ENCODE peak calls at places on chromosomes 5 and 9, in five cellular contexts. F, D, Z, C and W are unnamed samples.

GRCh38 chr9:134189167-134189474 is 24.8 kb upstream of the RNU6ATAC start:
- DNase-seq in Z (no peak), C (no peak), D (no peak), F (no peak), W (no peak)

GRCh38 chr5:143019614-143020515 is 249.7 kb downstream of the ARHGAP26 start:
- DNase-seq in D (no peak), F (no peak), C (no peak), Z (no peak), W (peak; percentile 21)

GRCh38 chr5:90408571-90409317 is 812 bp downstream of the CETN3 start:
- DNase-seq in D (no peak), F (no peak), Z (no peak), C (no peak), W (no peak)

GRCh38 chr9:99042620-99043019 is 62.3 kb upstream of the TGFBR1 start:
- DNase-seq in F (no peak), C (no peak), D (no peak), Z (no peak), W (no peak)

GRCh38 chr5:139394123-139394653 is 716 bp downstream of the PROB1 start:
- DNase-seq in F (no peak), D (no peak), Z (no peak), C (peak; percentile 62), W (no peak)

GRCh38 chr5:136638084-136638483 is 272.7 kb upstream of the TRPC7 start:
- DNase-seq in D (no peak), Z (no peak), F (peak; percentile 2), C (no peak), W (no peak)

GRCh38 chr5:157761690-157762611 is 18.4 kb downstream of the LSM11 start:
- DNase-seq in C (no peak), F (peak; percentile 42), D (no peak), Z (peak; percentile 35), W (peak; percentile 42)

GRCh38 chr5:151589878-151590570 is 1.1 kb downstream of the FAT2 start:
- DNase-seq in F (no peak), D (no peak), Z (no peak), C (no peak), W (no peak)

GRCh38 chr9:130535818-130536521 is 43.4 kb upstream of the FUBP3 start:
- DNase-seq in D (no peak), Z (no peak), F (peak; percentile 37), C (peak; percentile 27), W (no peak)

GRCh38 chr5:62326302-62326701 is 20.3 kb downstream of the KIF2A start:
- DNase-seq in D (no peak), C (no peak), Z (no peak), F (no peak), W (no peak)

GRCh38 chr9:85469041-85469440 is 272.7 kb downstream of the AGTPBP1 start:
- DNase-seq in D (no peak), F (no peak), C (no peak), Z (no peak), W (no peak)

GRCh38 chr5:95822038-95822407 is 503 bp downstream of the GLRX start:
- DNase-seq in F (no peak), D (no peak), C (peak; percentile 69), Z (no peak), W (peak; percentile 35)

GRCh38 chr9:134563397-134563796 is 78.2 kb upstream of the COL5A1 start:
- DNase-seq in Z (no peak), C (no peak), D (no peak), F (no peak), W (no peak)

GRCh38 chr5:116498478-116498877 is 76.1 kb downstream of the SEMA6A start:
- DNase-seq in F (no peak), D (no peak), Z (no peak), C (no peak), W (no peak)

DNA sequence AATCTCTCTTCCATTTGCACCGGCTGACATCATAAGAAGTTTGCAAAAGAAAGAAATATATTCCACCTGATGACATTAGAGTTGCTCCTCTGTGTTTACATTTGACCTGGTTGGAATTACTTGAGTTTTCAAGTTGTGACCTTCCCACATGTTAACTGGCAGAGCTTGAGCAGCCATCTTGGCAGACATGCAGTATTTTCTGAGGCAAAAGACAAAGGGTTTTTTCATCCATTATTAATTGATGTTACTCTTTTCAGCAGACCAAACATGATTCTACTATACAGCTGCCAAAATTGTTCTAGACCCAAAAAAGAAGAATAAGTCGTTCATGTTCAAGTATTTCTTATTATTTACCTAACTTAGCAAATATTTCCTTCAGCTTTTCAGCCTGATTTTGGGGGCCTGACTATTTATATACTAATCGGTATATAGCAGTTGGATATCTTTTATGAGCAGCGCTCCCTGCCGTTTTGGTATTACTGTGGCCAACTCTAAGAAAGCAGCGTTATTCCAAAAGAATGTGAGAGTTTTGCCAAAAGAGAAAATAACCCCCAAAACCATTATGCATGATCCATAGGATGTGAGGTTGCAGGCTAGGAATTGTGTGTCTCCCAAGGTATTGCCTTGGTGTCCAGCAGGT is 212.9 kb downstream of the PBX3 start:
- DNase-seq in C (no peak), Z (no peak), F (no peak), D (no peak), W (no peak)
- TF ChIP-seq CTCF in C (no peak), Z (no peak), F (no peak), D (no peak), W (no peak)

DNA sequence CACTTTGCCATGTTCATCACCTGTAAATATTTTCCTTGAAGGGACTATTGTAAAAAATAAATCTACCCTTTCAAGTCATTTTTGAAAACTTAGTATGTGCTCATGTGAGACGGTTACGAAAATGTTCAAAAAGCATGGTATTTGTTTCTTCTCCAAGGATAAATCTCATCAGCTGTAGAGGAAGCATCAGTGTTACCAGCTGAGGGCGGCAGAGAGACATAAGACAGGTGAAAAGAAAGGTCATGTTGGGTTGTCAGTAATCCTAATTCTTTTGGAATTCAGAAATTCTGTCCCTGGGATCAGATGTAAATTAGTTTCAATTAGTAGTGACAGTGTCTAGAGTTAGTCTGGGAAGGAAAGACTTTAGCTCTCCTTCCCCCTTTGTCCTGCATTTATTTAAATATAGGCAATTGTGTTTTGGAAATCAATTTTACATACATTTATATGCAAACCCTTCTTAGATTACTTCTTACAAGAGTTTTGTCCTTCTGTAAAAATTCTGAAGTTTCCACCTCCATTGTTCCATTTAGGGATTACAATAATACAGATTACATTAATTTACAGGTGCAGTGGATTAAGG is 791.9 kb upstream of the CDH6 start:
- DNase-seq in D (no peak), Z (no peak), C (no peak), F (no peak), W (no peak)
- TF ChIP-seq CTCF in D (no peak), Z (no peak), C (peak; percentile 61), F (no peak), W (peak; percentile 91)

GRCh38 chr5:135203593-135204036 is 169.6 kb upstream of the PITX1 start:
- DNase-seq in F (no peak), D (no peak), C (no peak), Z (no peak), W (no peak)
- TF ChIP-seq CTCF in F (peak; percentile 45), D (peak; percentile 25), C (peak; percentile 44), Z (peak; percentile 35), W (peak; percentile 44)

DNA sequence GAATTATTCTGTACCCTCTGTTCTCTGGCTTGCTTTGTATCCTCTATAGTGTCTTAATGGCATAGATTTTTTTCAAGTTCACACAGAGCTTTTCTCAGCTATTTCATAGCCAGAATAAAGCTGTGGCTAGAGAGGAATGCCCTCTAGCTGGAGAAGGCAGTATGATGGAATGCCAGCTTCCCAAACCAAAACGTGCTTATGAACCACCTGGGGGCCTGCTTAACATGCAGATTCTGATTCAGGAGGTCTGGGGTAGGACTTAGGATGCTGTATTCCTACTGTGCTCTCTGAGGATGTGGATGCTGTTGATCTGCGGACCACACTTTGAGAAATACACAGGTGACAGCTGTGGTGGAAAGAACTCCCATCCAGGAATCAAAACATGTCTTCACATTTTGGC is 49.9 kb upstream of the DPYSL3 start:
- DNase-seq in Z (no peak), F (no peak), D (no peak), C (no peak), W (no peak)
- TF ChIP-seq CTCF in Z (peak; percentile 17), F (peak; percentile 20), D (no peak), C (no peak), W (peak; percentile 6)

GRCh38 chr5:115309751-115310370 is 13.4 kb upstream of the CCDC112 start:
- DNase-seq in F (peak; percentile 13), Z (no peak), C (no peak), D (no peak), W (no peak)
- TF ChIP-seq CTCF in F (peak; percentile 38), Z (peak; percentile 33), C (peak; percentile 81), D (peak; percentile 71), W (peak; percentile 67)

GRCh38 chr5:112372543-112372942 is 46.5 kb downstream of the EPB41L4A start:
- DNase-seq in Z (no peak), D (no peak), F (no peak), C (no peak), W (no peak)
- TF ChIP-seq CTCF in Z (no peak), D (no peak), F (no peak), C (no peak), W (no peak)

GRCh38 chr5:56481147-56481997 is 248.2 kb upstream of the ANKRD55 start:
- DNase-seq in Z (no peak), D (no peak), F (no peak), C (peak; percentile 61), W (no peak)
- TF ChIP-seq CTCF in Z (peak; percentile 33), D (no peak), F (peak; percentile 12), C (peak; percentile 46), W (no peak)

GRCh38 chr9:72871685-72872084 is 81.2 kb downstream of the ALDH1A1 start:
- DNase-seq in C (no peak), F (no peak), D (no peak), Z (no peak), W (no peak)
- TF ChIP-seq CTCF in C (peak; percentile 62), F (peak; percentile 41), D (no peak), Z (no peak), W (peak; percentile 50)

DNA sequence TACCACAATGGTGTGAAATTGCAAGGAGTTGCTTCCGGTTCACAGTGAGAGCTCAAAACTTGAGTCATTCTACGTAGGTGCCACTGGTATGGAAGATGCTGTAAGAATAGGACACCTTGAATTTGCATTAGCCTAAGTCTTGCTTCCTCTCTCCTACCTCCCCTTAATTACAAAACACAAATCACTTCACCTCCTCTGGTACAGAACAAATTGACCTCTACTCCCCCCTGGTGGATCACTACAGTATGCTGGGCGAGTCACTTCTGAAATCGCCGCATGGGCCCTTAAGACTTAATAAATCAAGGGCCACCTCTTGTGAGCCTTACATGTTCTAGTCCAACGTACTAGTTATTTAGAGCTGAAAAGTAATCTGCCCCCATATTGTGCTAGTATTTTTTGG is 145.3 kb upstream of the SMARCA2 start:
- DNase-seq in C (no peak), Z (no peak), D (no peak), F (no peak), W (no peak)
- TF ChIP-seq CTCF in C (peak; percentile 54), Z (peak; percentile 63), D (no peak), F (peak; percentile 30), W (peak; percentile 67)

DNA sequence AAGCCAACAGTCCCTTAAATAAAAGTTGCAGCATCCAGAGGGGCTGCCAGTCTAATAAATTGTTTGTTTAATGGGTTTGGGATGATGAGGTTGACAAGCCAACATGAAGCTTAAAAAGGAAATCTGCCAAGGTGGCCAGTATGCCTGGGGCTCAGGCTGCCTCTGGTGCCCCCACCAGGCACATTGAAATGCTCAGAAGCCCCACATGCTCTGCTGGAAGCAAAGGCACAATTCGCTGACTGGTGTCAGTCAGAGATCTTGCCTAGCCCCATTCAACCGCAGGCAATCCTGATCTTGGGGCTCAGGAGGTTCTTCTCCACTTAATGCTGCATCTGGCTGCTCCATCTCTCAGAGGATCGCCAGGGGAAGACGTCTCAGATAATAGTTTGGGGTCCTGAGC is 44.2 kb upstream of the TCERG1 start:
- DNase-seq in F (no peak), D (no peak), C (no peak), Z (no peak), W (no peak)
- TF ChIP-seq CTCF in F (no peak), D (no peak), C (no peak), Z (peak; percentile 5), W (no peak)